ENCODE peak calls at places on chromosome 11, in seven cellular contexts. G, X, W, S, R, Q and L are unnamed samples.

GRCh38 chr11:34331736-34332135 is 26.1 kb downstream of the ABTB2 start:
- DNase-seq in G (no peak), X (no peak), W (no peak), S (no peak), R (no peak), Q (peak), L (no peak)

GRCh38 chr11:20160425-20161229 is at the start of gene DBX1:
- DNase-seq in G (no peak), X (no peak), W (no peak), S (no peak), R (no peak), Q (no peak), L (no peak)

GRCh38 chr11:61806785-61807184 is 10.0 kb downstream of the FADS1 start:
- DNase-seq in G (no peak), X (no peak), W (no peak), S (no peak), R (no peak), Q (no peak), L (no peak)

GRCh38 chr11:94067010-94067409 is 45.9 kb downstream of the HEPHL1 start:
- DNase-seq in G (no peak), X (no peak), W (no peak), S (no peak), R (no peak), Q (no peak), L (no peak)

GRCh38 chr11:72240461-72241289 is 3.3 kb downstream of the PHOX2A start:
- DNase-seq in G (no peak), X (no peak), W (peak), S (no peak), R (peak), Q (no peak), L (no peak)

GRCh38 chr11:74739546-74740270 is 8.5 kb upstream of the CHRDL2 start:
- DNase-seq in G (peak), X (peak), W (peak), S (no peak), R (no peak), Q (peak), L (peak)

GRCh38 chr11:119619665-119620064 is 109.3 kb downstream of the NECTIN1 start:
- DNase-seq in G (no peak), X (no peak), W (no peak), S (no peak), R (no peak), Q (no peak), L (no peak)

GRCh38 chr11:100632970-100633452 is 54.1 kb upstream of the ARHGAP42 start:
- DNase-seq in G (peak), X (no peak), W (peak), S (peak), R (peak), Q (no peak), L (no peak)

GRCh38 chr11:12921580-12922157 is 87.4 kb upstream of the RASSF10 start:
- DNase-seq in G (no peak), X (no peak), W (no peak), S (no peak), R (no peak), Q (no peak), L (no peak)

GRCh38 chr11:7576671-7577225 is 62.9 kb downstream of the PPFIBP2 start:
- DNase-seq in G (peak), X (no peak), W (peak), S (peak), R (no peak), Q (no peak), L (no peak)

GRCh38 chr11:85626496-85626895 is 648 bp downstream of the DLG2 start:
- DNase-seq in G (no peak), X (no peak), W (no peak), S (no peak), R (no peak), Q (no peak), L (no peak)

DNA sequence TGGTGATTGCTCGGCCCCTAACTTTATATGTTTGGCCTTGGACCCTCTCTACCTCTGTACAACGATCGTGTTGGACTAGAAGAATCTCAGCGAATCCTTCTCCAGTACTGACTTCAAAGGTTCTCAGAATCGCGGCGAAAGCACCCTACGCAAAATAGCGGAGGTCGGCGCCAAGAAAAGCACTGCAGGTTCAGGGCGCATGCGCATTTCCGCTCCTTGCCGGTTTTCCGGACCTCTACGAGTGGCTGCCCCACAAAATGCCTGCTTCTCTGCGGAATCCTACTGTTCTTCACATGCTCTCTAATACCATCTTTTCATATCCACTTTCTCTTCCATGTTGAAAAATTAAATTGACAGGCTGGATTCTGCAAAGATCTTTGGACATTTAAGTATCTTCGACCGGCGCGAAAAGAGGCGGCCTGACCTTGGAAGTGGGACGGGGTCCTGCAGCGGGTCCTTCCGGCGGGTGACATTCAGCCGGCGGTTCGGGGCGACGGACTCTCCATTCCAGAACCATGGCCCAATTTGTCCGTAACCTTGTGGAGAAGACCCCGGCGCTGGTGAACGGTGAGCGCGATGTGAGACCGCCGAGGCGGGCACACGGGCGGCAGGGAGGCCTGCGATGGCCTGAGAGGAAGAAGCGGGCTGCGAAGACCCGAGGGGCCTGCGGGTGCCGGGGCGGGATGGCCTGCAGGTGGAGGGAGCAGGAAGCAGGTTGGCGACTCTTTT is at the start of gene ATP5MG:
- DNase-seq in G (peak), X (peak), W (peak), S (peak), R (peak), Q (peak), L (peak)
- TF ChIP-seq POLR2A in G (peak), X (peak), W (peak), S (peak), R (peak), Q (peak), L (peak)

DNA sequence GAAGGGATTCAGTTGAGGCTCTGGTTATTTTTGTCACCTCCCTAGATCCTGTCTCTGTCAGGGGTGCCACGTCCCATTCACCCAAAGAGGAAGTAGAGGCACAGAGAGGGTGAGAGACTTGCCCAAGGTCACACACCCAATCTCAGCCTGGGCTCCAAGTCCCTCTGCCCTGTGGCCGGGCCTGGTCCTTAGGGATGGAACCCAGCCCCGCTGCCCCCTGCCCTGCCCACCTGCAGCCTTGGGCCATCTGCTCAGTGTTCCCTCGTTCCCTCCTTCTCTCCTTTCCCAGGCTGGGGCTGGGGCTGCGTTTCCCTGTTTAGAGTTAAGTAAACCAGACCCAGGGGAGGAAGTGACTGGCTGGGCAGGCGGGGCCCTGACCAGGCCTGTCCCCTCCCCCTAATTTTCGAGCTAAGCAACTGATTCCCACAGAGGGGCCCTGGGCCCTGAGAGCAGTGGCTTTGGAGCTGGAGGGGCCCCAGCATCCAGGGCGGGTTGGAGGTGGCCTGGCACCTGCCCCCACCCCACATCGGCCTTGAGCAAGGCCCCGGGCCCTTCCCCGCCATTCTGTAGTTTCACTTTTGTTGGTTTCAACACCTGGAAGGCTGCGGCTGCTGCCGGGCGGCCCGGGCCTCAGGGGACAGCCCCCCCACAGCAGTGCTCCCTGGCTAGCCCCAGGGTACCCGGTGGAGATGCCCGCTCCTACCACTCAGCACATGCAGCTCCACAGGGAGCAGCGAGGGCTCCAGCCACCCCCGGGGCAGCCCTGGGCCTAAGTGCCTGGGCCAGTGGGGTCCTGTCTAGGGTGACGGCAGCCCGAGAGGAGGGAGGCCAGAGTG is 1.5 kb downstream of the TCIRG1 start:
- DNase-seq in G (peak), X (peak), W (peak), S (peak), R (no peak), Q (peak), L (peak)
- TF ChIP-seq POLR2A in G (peak), X (no peak), W (peak), S (peak), R (no peak), Q (no peak), L (peak)

GRCh38 chr11:65623852-65624616 is 8.5 kb downstream of the PCNX3 start:
- DNase-seq in G (no peak), X (no peak), W (no peak), S (no peak), R (no peak), Q (no peak), L (no peak)
- TF ChIP-seq POLR2A in G (no peak), X (no peak), W (no peak), S (no peak), R (no peak), Q (no peak), L (no peak)

GRCh38 chr11:65446446-65447277 is 24.1 kb downstream of the NEAT1 start:
- DNase-seq in G (peak), X (no peak), W (no peak), S (peak), R (no peak), Q (no peak), L (no peak)

GRCh38 chr11:65448418-65449196 is 26.0 kb downstream of the NEAT1 start:
- DNase-seq in G (peak), X (no peak), W (no peak), S (no peak), R (no peak), Q (no peak), L (no peak)

GRCh38 chr11:65445101-65445603 is 22.6 kb downstream of the NEAT1 start:
- DNase-seq in G (peak), X (no peak), W (no peak), S (no peak), R (no peak), Q (no peak), L (no peak)

GRCh38 chr11:65445604-65446445 is 23.2 kb downstream of the NEAT1 start:
- DNase-seq in G (peak), X (no peak), W (no peak), S (no peak), R (no peak), Q (no peak), L (no peak)

GRCh38 chr11:65448074-65448417 is 25.4 kb downstream of the NEAT1 start:
- DNase-seq in G (peak), X (no peak), W (no peak), S (no peak), R (no peak), Q (no peak), L (no peak)
- TF ChIP-seq POLR2A in G (peak), X (no peak), W (no peak), S (no peak), R (no peak), Q (no peak), L (no peak)

GRCh38 chr11:8814209-8814922 is 96.6 kb upstream of the AKIP1 start:
- DNase-seq in G (no peak), X (no peak), W (no peak), S (no peak), R (no peak), Q (no peak), L (peak)
- TF ChIP-seq POLR2A in G (no peak), X (no peak), W (no peak), S (no peak), R (no peak), Q (no peak), L (no peak)